ENCODE peak calls at places on chromosomes 7 and 10, in four cellular contexts. E, T, F and B are unnamed samples.

GRCh38 chr10:113273151-113273876 is 279.5 kb upstream of the HABP2 start:
- DNase-seq in T (no peak), E (no peak), F (peak; percentile 4), B (no peak)

GRCh38 chr10:96690755-96691730 is 29.3 kb downstream of the PIK3AP1 start:
- DNase-seq in F (no peak), T (peak; percentile 18), E (peak; percentile 19), B (peak; percentile 34)

GRCh38 chr7:157271991-157272324 is 64.8 kb upstream of the DNAJB6 start:
- DNase-seq in T (peak; percentile 93), E (peak; percentile 97), F (peak; percentile 99), B (no peak)

GRCh38 chr10:1241973-1242935 is 186.1 kb downstream of the WDR37 start:
- DNase-seq in E (no peak), T (no peak), F (no peak), B (no peak)

GRCh38 chr10:63456437-63457210 is 9.2 kb downstream of the JMJD1C start:
- DNase-seq in F (peak; percentile 81), T (no peak), E (peak; percentile 52), B (no peak)

GRCh38 chr7:14685112-14685511 is 217.4 kb downstream of the DGKB start:
- DNase-seq in T (no peak), E (no peak), F (no peak), B (no peak)

GRCh38 chr7:22066484-22066883 is 120.8 kb upstream of the CDCA7L start:
- DNase-seq in T (no peak), E (no peak), F (no peak), B (no peak)

GRCh38 chr7:27708485-27708884 is 31.5 kb upstream of the TAX1BP1 start:
- DNase-seq in T (no peak), F (no peak), E (no peak), B (no peak)

GRCh38 chr7:43585521-43585920 is 2.6 kb downstream of the STK17A start:
- DNase-seq in T (no peak), E (peak; percentile 89), F (peak; percentile 87), B (no peak)

GRCh38 chr7:102061981-102062390 is 224.7 kb upstream of the SH2B2 start:
- DNase-seq in T (peak; percentile 88), F (no peak), E (no peak), B (peak; percentile 32)

GRCh38 chr7:33685488-33685887 is 219.9 kb upstream of the BMPER start:
- DNase-seq in T (no peak), F (no peak), E (no peak), B (no peak)

GRCh38 chr10:101007915-101008822 is 8.6 kb downstream of the LZTS2 start:
- DNase-seq in T (no peak), E (no peak), F (no peak), B (no peak)

GRCh38 chr10:17585001-17585400 is 32.2 kb downstream of the HACD1 start:
- DNase-seq in F (no peak), T (no peak), E (no peak), B (no peak)

GRCh38 chr10:104406715-104407517 is 53.3 kb downstream of the CFAP58 start:
- DNase-seq in F (peak; percentile 66), T (peak; percentile 7), E (peak; percentile 55), B (no peak)

GRCh38 chr7:25886387-25887240 is 265.4 kb upstream of the NFE2L3 start:
- DNase-seq in F (no peak), E (no peak), T (no peak), B (no peak)

GRCh38 chr7:78218051-78218450 is 419.5 kb downstream of the PHTF2 start:
- DNase-seq in F (no peak), E (no peak), T (no peak), B (no peak)

GRCh38 chr10:7199152-7199760 is 211.6 kb downstream of the SFMBT2 start:
- DNase-seq in F (peak; percentile 3), E (no peak), T (no peak), B (no peak)

GRCh38 chr10:20582041-20582440 is 315.1 kb downstream of the NEBL start:
- DNase-seq in T (no peak), E (no peak), F (no peak), B (no peak)

GRCh38 chr7:123682690-123683089 is 27.0 kb downstream of the LMOD2 start:
- DNase-seq in F (peak; percentile 83), E (peak; percentile 58), T (peak; percentile 38), B (peak; percentile 17)

GRCh38 chr10:60942604-60943269 is 1.2 kb downstream of the RHOBTB1 start:
- DNase-seq in E (no peak), F (peak; percentile 33), T (no peak), B (peak; percentile 60)

GRCh38 chr7:30027065-30027456 is 559 bp upstream of the FKBP14 start:
- DNase-seq in T (peak; percentile 62), E (peak; percentile 47), F (peak; percentile 48), B (peak; percentile 48)

GRCh38 chr10:21047511-21047910 is 150.4 kb upstream of the NEBL start:
- DNase-seq in T (no peak), E (peak; percentile 40), F (peak; percentile 20), B (no peak)

GRCh38 chr7:135911091-135911490 is 66.1 kb downstream of the MTPN start:
- DNase-seq in F (no peak), T (no peak), E (no peak), B (no peak)

GRCh38 chr10:93072713-93073538 is 767 bp upstream of the CYP26A1 start:
- DNase-seq in E (no peak), F (no peak), T (no peak), B (peak; percentile 11)

GRCh38 chr7:106425017-106425719 is 140.4 kb upstream of the NAMPT start:
- DNase-seq in E (peak; percentile 99), F (peak; percentile 100), T (peak; percentile 96), B (peak; percentile 93)

GRCh38 chr7:127530148-127530547 is 55.2 kb downstream of the GCC1 start:
- DNase-seq in F (no peak), T (no peak), E (no peak), B (no peak)

GRCh38 chr7:520503-521161 is 986 bp upstream of the PDGFA start:
- DNase-seq in E (no peak), F (peak; percentile 35), T (no peak), B (peak; percentile 24)

GRCh38 chr7:45582868-45583277 is 8.7 kb downstream of the ADCY1 start:
- DNase-seq in T (no peak), F (no peak), E (no peak), B (no peak)

GRCh38 chr10:80104066-80104926 is 25.8 kb downstream of the TMEM254 start:
- DNase-seq in E (no peak), F (peak; percentile 86), T (no peak), B (no peak)

GRCh38 chr7:158861936-158862704 is 5.8 kb downstream of the DYNC2I1 start:
- DNase-seq in T (no peak), E (no peak), F (no peak), B (no peak)
- TF ChIP-seq CTCF in T (no peak), E (no peak), F (no peak), B (no peak)

GRCh38 chr7:148286150-148286549 is 304.4 kb upstream of the C7orf33 start:
- DNase-seq in T (no peak), E (peak; percentile 44), F (no peak), B (no peak)
- TF ChIP-seq CTCF in T (peak; percentile 60), E (peak; percentile 47), F (peak; percentile 28), B (no peak)

GRCh38 chr7:130277763-130278643 is 11.3 kb downstream of the CPA2 start:
- DNase-seq in F (peak; percentile 85), T (no peak), E (peak; percentile 55), B (no peak)
- TF ChIP-seq CTCF in F (peak; percentile 72), T (peak; percentile 60), E (no peak), B (no peak)

GRCh38 chr7:6416516-6417145 is 31.1 kb downstream of the DAGLB start:
- DNase-seq in T (no peak), E (peak; percentile 30), F (no peak), B (no peak)
- TF ChIP-seq CTCF in T (no peak), E (no peak), F (no peak), B (no peak)

DNA sequence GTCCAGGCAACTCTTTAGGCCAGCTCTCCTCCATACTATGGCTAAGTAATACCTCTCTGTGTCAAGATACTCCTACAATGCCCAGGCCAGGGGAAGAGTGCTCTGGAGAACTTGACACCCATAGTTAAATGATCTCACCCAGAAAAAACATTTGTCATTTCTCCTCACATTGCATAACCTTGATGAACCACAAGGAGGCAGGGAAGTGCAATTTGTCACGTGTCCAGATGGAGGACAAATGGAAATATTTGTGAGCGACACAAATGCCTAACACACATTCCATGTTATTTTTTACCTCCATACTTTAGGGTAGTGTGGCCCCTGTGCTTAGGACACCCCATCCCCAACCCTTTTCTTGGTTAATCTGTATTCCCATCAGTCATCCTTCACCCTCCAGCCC is 78.3 kb downstream of the HTR7 start:
- DNase-seq in F (peak; percentile 12), T (no peak), E (peak; percentile 47), B (no peak)
- TF ChIP-seq CTCF in F (peak; percentile 30), T (no peak), E (peak; percentile 22), B (no peak)

GRCh38 chr7:17887286-17887685 is 53.0 kb downstream of the SNX13 start:
- DNase-seq in T (no peak), E (no peak), F (no peak), B (no peak)
- TF ChIP-seq CTCF in T (no peak), E (no peak), F (no peak), B (no peak)

GRCh38 chr7:3923307-3923918 is 622.4 kb downstream of the SDK1 start:
- DNase-seq in E (no peak), T (no peak), F (no peak), B (no peak)

GRCh38 chr7:3924277-3924676 is 623.2 kb downstream of the SDK1 start:
- DNase-seq in F (no peak), E (no peak), T (no peak), B (no peak)

GRCh38 chr7:3918576-3918975 is 617.5 kb downstream of the SDK1 start:
- DNase-seq in T (no peak), E (no peak), F (no peak), B (peak; percentile 26)

GRCh38 chr7:3917466-3917865 is 616.4 kb downstream of the SDK1 start:
- DNase-seq in T (no peak), E (no peak), F (no peak), B (no peak)

DNA sequence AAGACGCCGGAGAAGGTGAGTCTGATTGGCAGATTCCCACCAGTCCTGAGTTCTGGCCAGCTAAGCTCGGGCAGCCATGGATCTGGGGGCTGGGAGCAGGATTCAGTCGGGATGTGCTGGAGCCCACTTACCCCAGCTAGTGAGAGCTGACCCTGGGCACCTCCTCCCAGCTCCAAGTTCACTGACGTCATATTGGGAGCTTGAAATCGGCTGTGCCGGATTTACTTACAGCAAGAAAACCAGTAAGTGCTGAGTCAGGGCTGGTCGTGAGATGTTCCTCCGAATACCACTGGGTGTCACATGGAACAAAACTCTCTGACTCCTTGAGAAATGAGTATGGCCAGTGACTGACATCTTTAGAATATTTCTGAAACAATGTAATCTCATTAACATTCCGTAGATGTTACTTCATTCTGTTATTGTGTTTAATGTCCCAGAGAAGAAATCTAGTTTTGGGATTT is 621.2 kb downstream of the SDK1 start:
- DNase-seq in F (peak; percentile 98), E (peak; percentile 85), T (peak; percentile 87), B (peak; percentile 7)
- TF ChIP-seq CTCF in F (peak; percentile 40), E (peak; percentile 57), T (peak; percentile 33), B (no peak)

DNA sequence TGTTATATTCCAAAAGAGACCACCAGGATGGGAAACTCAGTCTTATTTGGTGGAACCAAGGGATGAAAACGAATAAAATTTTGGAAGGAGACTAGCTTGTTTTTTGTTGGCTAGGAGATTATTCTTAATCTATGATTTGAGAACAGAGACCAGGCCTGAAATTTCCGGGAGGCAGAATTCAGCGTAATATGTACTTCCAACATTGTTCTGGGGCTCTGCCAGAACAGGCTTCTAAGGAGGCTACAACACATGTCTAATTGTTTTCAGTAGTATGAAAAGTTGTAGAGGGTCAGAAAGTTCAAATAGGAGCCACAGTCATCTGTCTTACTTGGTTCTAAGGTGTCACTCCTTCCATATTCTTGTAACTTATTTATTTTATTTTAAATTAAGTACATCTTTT is 1.7 kb downstream of the DDX21 start:
- DNase-seq in E (peak; percentile 27), F (peak; percentile 28), T (no peak), B (no peak)
- TF ChIP-seq CTCF in E (no peak), F (no peak), T (no peak), B (no peak)

GRCh38 chr10:86024555-86025001 is 342.0 kb downstream of the GRID1 start:
- DNase-seq in F (no peak), E (no peak), T (no peak), B (no peak)
- TF ChIP-seq CTCF in F (no peak), E (no peak), T (no peak), B (no peak)